ENCODE peak calls at places on chromosomes 1 and 21, in four cellular contexts. Y, N, Z and T are unnamed samples.

GRCh38 chr1:218585565-218586184 is 240.5 kb downstream of the TGFB2 start:
- DNase-seq in N (peak), Z (peak), Y (no peak), T (peak)

GRCh38 chr1:32773018-32773763 is 44.0 kb downstream of the YARS1 start:
- DNase-seq in Z (no peak), N (peak), Y (peak), T (no peak)

GRCh38 chr1:14804626-14805025 is 206.1 kb downstream of the KAZN start:
- DNase-seq in N (no peak), Y (no peak), Z (no peak), T (no peak)

GRCh38 chr1:9363061-9363471 is 70.4 kb downstream of the SPSB1 start:
- DNase-seq in Y (no peak), Z (no peak), N (no peak), T (no peak)

GRCh38 chr1:216238844-216239243 is 184.4 kb downstream of the USH2A start:
- DNase-seq in Y (no peak), N (no peak), Z (no peak), T (no peak)

GRCh38 chr1:219143735-219144134 is 29.9 kb upstream of the LYPLAL1 start:
- DNase-seq in Y (no peak), N (peak), Z (no peak), T (no peak)

GRCh38 chr1:3656450-3657095 is 4.3 kb downstream of the TP73 start:
- DNase-seq in Z (no peak), N (no peak), Y (no peak), T (no peak)

GRCh38 chr1:1974834-1975233 is 28.8 kb downstream of the CFAP74 start:
- DNase-seq in Y (no peak), Z (no peak), N (no peak), T (no peak)

GRCh38 chr21:35764586-35764985 is 295.7 kb downstream of the SETD4 start:
- DNase-seq in Z (no peak), N (no peak), Y (no peak), T (no peak)

GRCh38 chr1:16418823-16419425 is 18.3 kb downstream of the SPATA21 start:
- DNase-seq in Y (no peak), Z (no peak), N (no peak), T (no peak)

GRCh38 chr1:69088556-69088955 is 479.2 kb upstream of the LRRC7 start:
- DNase-seq in Z (no peak), N (no peak), Y (no peak), T (no peak)

GRCh38 chr1:117268926-117269378 is 58.2 kb upstream of the VTCN1 start:
- DNase-seq in N (no peak), Y (no peak), Z (no peak), T (peak)

GRCh38 chr1:210025870-210026269 is 87.9 kb downstream of the SYT14 start:
- DNase-seq in N (no peak), Z (no peak), Y (no peak), T (no peak)

GRCh38 chr21:28459193-28459592 is 533.5 kb downstream of the LTN1 start:
- DNase-seq in N (peak), Y (no peak), Z (no peak), T (no peak)

DNA sequence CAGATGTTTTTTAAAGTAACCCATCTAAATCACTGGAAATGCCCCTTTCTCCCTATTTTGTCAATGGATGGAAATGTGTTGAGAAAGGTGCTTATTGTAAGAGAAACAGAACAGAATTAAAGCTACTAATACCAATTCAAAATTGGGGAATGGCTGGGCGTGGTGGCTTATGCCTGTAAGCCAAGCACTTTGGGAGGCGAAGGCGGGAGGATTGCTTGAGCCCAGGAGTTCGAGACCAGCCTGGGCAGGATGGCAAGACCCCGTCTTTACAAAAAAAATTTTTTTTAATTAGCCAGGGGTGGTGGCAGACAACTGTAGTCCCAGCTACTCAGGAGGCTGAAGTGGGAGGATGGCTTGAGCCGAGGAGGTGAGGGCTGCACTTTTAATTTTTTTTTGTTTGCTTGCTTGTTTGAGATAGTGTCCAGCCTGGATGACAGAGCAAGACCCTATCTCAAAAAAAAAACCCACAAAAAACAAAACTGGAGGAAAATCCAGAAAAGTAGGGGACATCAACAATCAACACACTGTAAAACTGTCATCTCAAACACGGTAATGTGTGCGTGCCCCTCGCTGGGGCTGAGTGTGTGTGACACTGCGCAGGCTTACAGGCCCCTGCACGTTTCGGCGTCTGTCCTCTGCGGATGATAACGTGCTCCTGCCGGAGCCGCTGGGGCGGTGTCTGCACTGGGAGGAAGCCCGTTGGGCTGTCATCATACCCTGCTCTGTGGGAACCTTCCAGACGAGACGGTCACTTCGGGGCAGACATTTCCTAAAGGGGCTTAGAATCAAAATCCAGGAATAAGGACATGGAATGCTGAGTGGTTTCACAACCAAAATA is 11.6 kb upstream of the POFUT2 start:
- DNase-seq in Y (peak), N (peak), Z (no peak), T (no peak)
- TF ChIP-seq CTCF in Y (no peak), N (no peak), Z (no peak), T (no peak)

GRCh38 chr1:233617025-233617424 is 3.1 kb downstream of the KCNK1 start:
- DNase-seq in Z (no peak), N (no peak), Y (no peak), T (no peak)

GRCh38 chr1:233614173-233614742 is 352 bp downstream of the KCNK1 start:
- DNase-seq in Y (peak), Z (no peak), N (peak), T (no peak)

GRCh38 chr1:233613252-233614172 is at the start of gene KCNK1:
- DNase-seq in N (peak), Y (peak), Z (peak), T (peak)

GRCh38 chr1:233614743-233615521 is 1.0 kb downstream of the KCNK1 start:
- DNase-seq in Y (no peak), Z (no peak), N (no peak), T (no peak)

DNA sequence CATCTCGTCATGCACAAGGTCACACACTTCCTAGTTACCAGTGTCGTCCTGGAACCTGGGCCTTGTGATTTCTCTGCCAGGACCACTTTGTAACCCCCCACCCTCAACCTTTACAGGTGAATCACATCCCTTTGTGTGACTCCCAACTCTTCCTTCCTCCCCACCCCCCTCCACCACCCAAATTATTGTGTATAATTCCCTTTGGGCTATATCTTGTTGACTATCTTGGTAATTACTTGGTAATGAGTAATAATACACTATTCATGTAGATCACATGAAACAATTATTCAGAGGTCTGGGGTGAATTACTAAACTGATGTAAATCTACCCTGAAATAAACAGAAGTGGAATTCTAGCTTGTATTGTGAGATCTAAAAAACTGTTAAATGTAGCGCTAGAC is 1.7 kb downstream of the KCNK1 start:
- DNase-seq in N (no peak), Z (no peak), Y (no peak), T (no peak)
- H3K4me3 ChIP-seq in N (no peak), Z (no peak), Y (no peak), T (peak)

GRCh38 chr1:204645251-204645650 is 40.3 kb downstream of the LRRN2 start:
- DNase-seq in Y (no peak), Z (no peak), N (no peak), T (no peak)
- TF ChIP-seq CTCF in Y (no peak), Z (no peak), N (no peak), T (no peak)

DNA sequence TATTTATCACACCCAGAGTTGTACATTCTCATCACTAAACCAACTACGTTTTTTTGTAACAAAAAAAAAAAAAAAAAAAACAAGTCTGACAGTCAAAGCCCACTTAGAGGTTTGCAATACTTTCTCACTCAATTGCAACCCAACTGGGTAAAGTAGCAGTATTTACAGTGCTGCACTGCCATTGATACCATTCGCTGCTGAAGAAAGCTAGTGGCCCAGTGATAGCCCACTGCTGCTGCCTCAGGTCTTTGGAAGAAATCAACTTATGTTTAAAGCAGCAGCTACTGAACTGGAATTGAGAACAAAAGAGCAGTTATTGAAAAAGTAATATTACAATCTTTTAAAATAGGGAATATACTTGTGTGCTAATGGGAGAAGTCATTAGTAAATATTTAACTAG is 2.7 kb downstream of the HNRNPU start:
- DNase-seq in Z (no peak), Y (no peak), N (peak), T (no peak)
- H3K4me3 ChIP-seq in Z (peak), Y (no peak), N (peak), T (peak)

GRCh38 chr1:65431111-65431705 is 10.7 kb downstream of the LEPR start:
- DNase-seq in Y (no peak), Z (no peak), N (peak), T (no peak)

GRCh38 chr1:65435987-65436386 is 15.5 kb downstream of the LEPR start:
- DNase-seq in N (peak), Z (no peak), Y (no peak), T (no peak)

GRCh38 chr1:65434760-65435159 is 14.3 kb downstream of the LEPR start:
- DNase-seq in Y (no peak), N (no peak), Z (no peak), T (no peak)

GRCh38 chr1:65432918-65433317 is 12.4 kb downstream of the LEPR start:
- DNase-seq in Z (no peak), N (no peak), Y (no peak), T (no peak)

GRCh38 chr1:65434255-65434654 is 13.8 kb downstream of the LEPR start:
- DNase-seq in Z (no peak), N (no peak), Y (no peak), T (no peak)
- TF ChIP-seq CTCF in Z (no peak), N (no peak), Y (no peak), T (no peak)

GRCh38 chr1:183449223-183449770 is 23.0 kb upstream of the SMG7 start:
- DNase-seq in N (no peak), Y (no peak), Z (no peak), T (no peak)
- H3K4me3 ChIP-seq in N (no peak), Y (no peak), Z (no peak), T (no peak)

DNA sequence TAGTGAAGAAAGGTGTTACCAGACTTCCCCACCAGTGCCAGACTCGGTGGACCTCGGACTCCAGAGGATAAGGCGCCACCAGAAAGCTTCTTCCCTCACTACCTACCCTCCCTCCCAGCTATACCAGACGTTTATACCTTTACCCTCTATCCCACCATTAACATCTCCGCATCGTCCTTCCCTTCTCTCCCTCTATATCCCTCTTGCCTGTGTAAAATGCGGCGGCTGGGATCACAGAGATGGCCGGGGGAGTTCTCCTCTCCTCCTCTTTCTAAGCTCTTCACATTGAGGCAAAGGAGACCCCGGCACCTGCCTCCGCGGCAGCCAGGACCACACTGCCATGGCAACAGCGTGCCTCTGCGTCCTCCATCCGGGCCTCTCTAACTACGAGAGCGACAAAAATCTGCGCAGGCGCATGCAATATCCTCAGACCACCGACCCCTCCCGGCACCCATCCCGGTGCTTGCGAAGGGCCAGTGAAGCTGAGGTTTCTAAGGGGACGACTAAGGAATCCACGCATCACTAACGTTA is at the start of gene CCDC181:
- DNase-seq in Z (peak), N (peak), Y (peak), T (peak)
- TF ChIP-seq CTCF in Z (no peak), N (no peak), Y (no peak), T (no peak)

DNA sequence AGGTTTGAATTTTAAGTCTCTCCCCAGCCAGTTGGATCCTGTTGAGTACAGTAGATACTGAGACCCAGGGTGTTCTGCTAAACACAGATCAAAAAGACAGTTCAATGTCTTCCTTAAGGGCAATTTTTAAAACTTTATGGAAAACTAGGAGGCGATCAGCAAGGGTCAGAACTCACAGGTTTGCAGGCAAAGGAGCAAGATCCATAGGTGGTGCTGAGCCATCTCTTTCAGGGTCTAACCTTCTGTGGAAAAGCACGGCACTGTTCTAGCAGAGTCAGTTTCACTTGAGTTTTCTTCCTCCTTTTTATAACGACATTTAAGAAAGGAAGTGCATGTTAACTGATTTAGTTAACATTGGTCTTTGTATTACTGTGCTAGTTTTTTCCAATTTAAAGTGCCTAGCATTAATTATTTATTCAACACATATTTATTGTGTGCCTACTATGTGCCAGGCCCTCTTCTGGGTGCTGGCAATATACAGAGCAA is at the start of gene CD84:
- DNase-seq in N (no peak), Y (no peak), Z (no peak), T (no peak)
- H3K4me3 ChIP-seq in N (no peak), Y (no peak), Z (no peak), T (no peak)

DNA sequence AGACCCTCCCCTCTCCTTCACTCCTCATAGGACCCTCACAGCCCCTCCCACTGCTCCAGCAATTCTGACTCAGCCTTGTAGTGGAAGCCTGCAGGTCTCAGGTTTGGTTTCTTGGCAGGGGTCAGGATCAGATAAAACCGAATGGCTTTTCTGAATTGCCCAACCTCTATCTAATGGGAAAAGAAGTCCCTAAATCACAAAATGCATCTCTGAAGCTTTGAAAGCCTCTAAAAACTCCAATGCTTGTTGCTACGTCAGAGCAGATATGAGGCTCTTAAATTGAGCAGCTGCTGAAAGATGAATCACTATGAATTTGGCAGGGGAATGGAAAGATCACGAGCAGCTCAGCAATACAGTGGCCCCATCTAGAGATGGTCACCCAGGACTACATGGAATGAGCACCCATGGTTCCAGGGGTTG is 74.5 kb downstream of the NID1 start:
- DNase-seq in Y (no peak), Z (no peak), N (peak), T (no peak)
- TF ChIP-seq CTCF in Y (no peak), Z (no peak), N (peak), T (no peak)